ENCODE peak calls at places on chromosomes 11 and 22, in eight cellular contexts. One of them, this sample, is unnamed.

GRCh38 chr11:109018639-109019038 is 353.8 kb downstream of the DDX10 start:
- DNase-seq in tibial artery: no peak
- DNase-seq in esophagus muscularis mucosa: no peak
- DNase-seq in ovary: no peak
- DNase-seq in HL-60: no peak
- DNase-seq in breast epithelium: no peak
- DNase-seq in left ventricle myocardium inferior: no peak
- DNase-seq in stomach: no peak
- DNase-seq in this sample: no peak

GRCh38 chr11:36195496-36196346 is 93.5 kb downstream of the COMMD9 start:
- DNase-seq in tibial artery: no peak
- DNase-seq in esophagus muscularis mucosa: no peak
- DNase-seq in ovary: no peak
- DNase-seq in HL-60: no peak
- DNase-seq in breast epithelium: no peak
- DNase-seq in left ventricle myocardium inferior: no peak
- DNase-seq in stomach: no peak
- DNase-seq in this sample: no peak

GRCh38 chr22:20028855-20029549 is 8.1 kb downstream of the TANGO2 start:
- DNase-seq in tibial artery: no peak
- DNase-seq in esophagus muscularis mucosa: no peak
- DNase-seq in ovary: no peak
- DNase-seq in HL-60: no peak
- DNase-seq in breast epithelium: no peak
- DNase-seq in left ventricle myocardium inferior: no peak
- DNase-seq in stomach: no peak
- DNase-seq in this sample: no peak

GRCh38 chr22:28230682-28231081 is 311.6 kb upstream of the PITPNB start:
- DNase-seq in tibial artery: no peak
- DNase-seq in esophagus muscularis mucosa: no peak
- DNase-seq in ovary: no peak
- DNase-seq in HL-60: no peak
- DNase-seq in breast epithelium: no peak
- DNase-seq in left ventricle myocardium inferior: no peak
- DNase-seq in stomach: no peak
- DNase-seq in this sample: no peak

GRCh38 chr11:117097567-117098268 is 510 bp downstream of the SIK3 start:
- DNase-seq in tibial artery: no peak
- DNase-seq in esophagus muscularis mucosa: no peak
- DNase-seq in ovary: peak
- DNase-seq in HL-60: peak
- DNase-seq in breast epithelium: peak
- DNase-seq in left ventricle myocardium inferior: peak
- DNase-seq in stomach: peak
- DNase-seq in this sample: peak

GRCh38 chr22:49769691-49770315 is 57.9 kb downstream of the BRD1 start:
- DNase-seq in tibial artery: peak
- DNase-seq in esophagus muscularis mucosa: no peak
- DNase-seq in ovary: peak
- DNase-seq in HL-60: no peak
- DNase-seq in breast epithelium: no peak
- DNase-seq in left ventricle myocardium inferior: peak
- DNase-seq in stomach: no peak
- DNase-seq in this sample: peak

GRCh38 chr22:42074153-42074750 is at the start of gene PHETA2:
- DNase-seq in tibial artery: peak
- DNase-seq in esophagus muscularis mucosa: no peak
- DNase-seq in ovary: peak
- DNase-seq in HL-60: no peak
- DNase-seq in breast epithelium: peak
- DNase-seq in left ventricle myocardium inferior: peak
- DNase-seq in stomach: peak
- DNase-seq in this sample: peak

GRCh38 chr22:23230348-23231068 is 50.2 kb downstream of the BCR start:
- DNase-seq in tibial artery: no peak
- DNase-seq in esophagus muscularis mucosa: no peak
- DNase-seq in ovary: no peak
- DNase-seq in HL-60: no peak
- DNase-seq in breast epithelium: no peak
- DNase-seq in left ventricle myocardium inferior: no peak
- DNase-seq in stomach: no peak
- DNase-seq in this sample: peak

GRCh38 chr11:80096736-80097135 is 655.9 kb upstream of the TENM4 start:
- DNase-seq in tibial artery: no peak
- DNase-seq in esophagus muscularis mucosa: no peak
- DNase-seq in ovary: no peak
- DNase-seq in HL-60: no peak
- DNase-seq in breast epithelium: no peak
- DNase-seq in left ventricle myocardium inferior: no peak
- DNase-seq in stomach: no peak
- DNase-seq in this sample: no peak

GRCh38 chr11:19382131-19382611 is 141.4 kb upstream of the E2F8 start:
- DNase-seq in tibial artery: no peak
- DNase-seq in esophagus muscularis mucosa: no peak
- DNase-seq in ovary: no peak
- DNase-seq in HL-60: no peak
- DNase-seq in breast epithelium: no peak
- DNase-seq in left ventricle myocardium inferior: no peak
- DNase-seq in stomach: no peak
- DNase-seq in this sample: no peak

GRCh38 chr11:86623041-86623621 is 49.3 kb downstream of the ME3 start:
- DNase-seq in tibial artery: no peak
- DNase-seq in esophagus muscularis mucosa: no peak
- DNase-seq in ovary: no peak
- DNase-seq in HL-60: no peak
- DNase-seq in breast epithelium: no peak
- DNase-seq in left ventricle myocardium inferior: no peak
- DNase-seq in stomach: no peak
- DNase-seq in this sample: no peak

GRCh38 chr11:6646631-6647281 is 8.9 kb downstream of the DCHS1 start:
- DNase-seq in tibial artery: no peak
- DNase-seq in esophagus muscularis mucosa: no peak
- DNase-seq in ovary: peak
- DNase-seq in HL-60: peak
- DNase-seq in breast epithelium: no peak
- DNase-seq in left ventricle myocardium inferior: peak
- DNase-seq in stomach: no peak
- DNase-seq in this sample: no peak

DNA sequence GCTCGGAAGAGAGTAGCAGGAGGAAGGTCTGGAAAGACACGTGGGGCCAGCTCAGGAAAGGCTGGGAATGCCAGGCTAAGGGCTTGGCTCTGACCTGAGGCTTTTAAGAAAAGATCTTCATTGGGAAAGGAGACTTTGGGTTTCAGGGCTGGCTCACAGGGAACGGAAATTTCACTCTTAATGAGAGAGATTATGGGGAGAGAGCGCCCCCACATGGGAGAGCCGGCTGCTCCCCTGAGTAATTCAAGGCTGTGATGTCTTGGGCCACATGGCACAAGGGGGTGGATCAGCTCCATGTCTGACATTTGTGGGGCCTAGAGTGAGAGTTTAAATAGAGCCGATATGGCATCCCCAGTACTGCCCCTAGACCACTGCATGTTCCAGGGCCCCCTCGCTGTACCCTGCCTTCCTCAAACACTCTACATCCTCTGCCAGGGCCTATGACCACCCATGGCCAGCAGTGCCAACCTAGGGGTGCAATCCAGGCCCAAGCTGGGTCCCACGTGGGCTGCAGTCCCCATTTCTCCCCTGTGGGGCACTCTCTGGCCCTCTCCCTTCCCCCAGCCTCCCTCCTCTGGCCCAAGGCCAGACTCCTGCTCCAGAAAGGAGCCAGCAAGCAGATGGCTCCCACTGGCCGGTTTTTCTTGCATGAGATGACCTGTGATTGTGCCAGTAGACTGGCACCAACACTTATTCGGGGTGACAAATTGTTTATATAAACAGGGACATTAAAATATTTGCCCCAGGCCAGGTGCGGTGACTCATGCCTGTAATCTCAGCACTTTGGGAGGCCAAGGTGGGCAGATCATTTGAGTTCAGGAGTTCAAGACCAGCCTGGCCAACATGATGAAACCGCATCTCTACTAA is 75.2 kb downstream of the ISX start:
- DNase-seq in tibial artery: no peak
- DNase-seq in esophagus muscularis mucosa: no peak
- DNase-seq in ovary: no peak
- DNase-seq in HL-60: no peak
- DNase-seq in breast epithelium: no peak
- DNase-seq in left ventricle myocardium inferior: no peak
- DNase-seq in stomach: no peak
- DNase-seq in this sample: no peak
- TF ChIP-seq CTCF in tibial artery: no peak
- TF ChIP-seq CTCF in esophagus muscularis mucosa: no peak
- TF ChIP-seq CTCF in ovary: no peak
- TF ChIP-seq CTCF in HL-60: no peak
- TF ChIP-seq CTCF in breast epithelium: no peak
- TF ChIP-seq CTCF in left ventricle myocardium inferior: no peak
- TF ChIP-seq CTCF in stomach: no peak
- TF ChIP-seq CTCF in this sample: no peak

GRCh38 chr11:64711944-64712306 is 11.1 kb downstream of the NRXN2 start:
- DNase-seq in tibial artery: no peak
- DNase-seq in esophagus muscularis mucosa: no peak
- DNase-seq in ovary: peak
- DNase-seq in HL-60: no peak
- DNase-seq in breast epithelium: no peak
- DNase-seq in left ventricle myocardium inferior: no peak
- DNase-seq in stomach: no peak
- DNase-seq in this sample: no peak

GRCh38 chr11:64712430-64713030 is 10.5 kb downstream of the NRXN2 start:
- DNase-seq in tibial artery: no peak
- DNase-seq in esophagus muscularis mucosa: no peak
- DNase-seq in ovary: peak
- DNase-seq in HL-60: no peak
- DNase-seq in breast epithelium: no peak
- DNase-seq in left ventricle myocardium inferior: no peak
- DNase-seq in stomach: no peak
- DNase-seq in this sample: no peak

GRCh38 chr11:64713031-64713780 is 9.8 kb downstream of the NRXN2 start:
- DNase-seq in tibial artery: no peak
- DNase-seq in esophagus muscularis mucosa: no peak
- DNase-seq in ovary: peak
- DNase-seq in HL-60: no peak
- DNase-seq in breast epithelium: peak
- DNase-seq in left ventricle myocardium inferior: peak
- DNase-seq in stomach: peak
- DNase-seq in this sample: peak

GRCh38 chr11:64714664-64715063 is 8.3 kb downstream of the NRXN2 start:
- DNase-seq in tibial artery: no peak
- DNase-seq in esophagus muscularis mucosa: no peak
- DNase-seq in ovary: no peak
- DNase-seq in HL-60: no peak
- DNase-seq in breast epithelium: no peak
- DNase-seq in left ventricle myocardium inferior: no peak
- DNase-seq in stomach: no peak
- DNase-seq in this sample: no peak

GRCh38 chr11:64713781-64714363 is 9.1 kb downstream of the NRXN2 start:
- DNase-seq in tibial artery: no peak
- DNase-seq in esophagus muscularis mucosa: no peak
- DNase-seq in ovary: peak
- DNase-seq in HL-60: no peak
- DNase-seq in breast epithelium: no peak
- DNase-seq in left ventricle myocardium inferior: no peak
- DNase-seq in stomach: no peak
- DNase-seq in this sample: no peak
- H3K4me3 ChIP-seq in tibial artery: peak
- H3K4me3 ChIP-seq in esophagus muscularis mucosa: peak
- H3K4me3 ChIP-seq in ovary: no peak
- H3K4me3 ChIP-seq in HL-60: no peak
- H3K4me3 ChIP-seq in breast epithelium: peak
- H3K4me3 ChIP-seq in left ventricle myocardium inferior: peak
- H3K4me3 ChIP-seq in stomach: peak
- H3K4me3 ChIP-seq in this sample: no peak

DNA sequence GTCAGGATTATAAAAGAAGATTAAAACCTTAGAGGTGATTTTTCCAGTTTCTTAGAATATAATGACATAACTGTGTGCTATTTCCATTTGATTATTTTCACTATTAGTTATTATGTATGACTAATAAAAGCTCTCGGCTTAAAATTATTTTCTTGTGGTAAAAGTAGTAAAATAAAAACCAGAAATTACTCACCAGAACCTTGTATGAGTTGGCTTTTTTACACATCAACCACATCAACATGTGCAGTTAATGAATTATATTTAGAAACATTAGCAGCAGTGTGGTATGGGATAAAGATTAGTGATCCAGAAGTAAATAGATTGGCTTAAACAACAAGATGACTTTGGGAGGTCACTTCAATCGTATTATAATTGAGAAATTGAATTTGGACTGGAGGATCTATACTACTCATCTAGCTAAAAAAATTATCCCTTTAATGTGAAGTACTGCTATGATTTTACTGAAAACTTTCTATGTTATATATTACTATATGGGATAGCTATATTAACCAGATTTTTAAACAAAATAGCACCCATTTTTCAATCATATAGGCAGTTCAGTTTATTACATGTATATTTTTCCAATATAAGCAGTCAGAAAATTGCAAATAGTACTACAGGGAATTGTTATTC is 2.8 kb upstream of the BCO2 start:
- DNase-seq in tibial artery: no peak
- DNase-seq in esophagus muscularis mucosa: no peak
- DNase-seq in ovary: no peak
- DNase-seq in HL-60: no peak
- DNase-seq in breast epithelium: no peak
- DNase-seq in left ventricle myocardium inferior: no peak
- DNase-seq in stomach: no peak
- DNase-seq in this sample: no peak
- H3K27ac ChIP-seq in tibial artery: no peak
- H3K27ac ChIP-seq in esophagus muscularis mucosa: no peak
- H3K27ac ChIP-seq in ovary: no peak
- H3K27ac ChIP-seq in HL-60: no peak
- H3K27ac ChIP-seq in breast epithelium: no peak
- H3K27ac ChIP-seq in left ventricle myocardium inferior: peak
- H3K27ac ChIP-seq in stomach: no peak
- H3K27ac ChIP-seq in this sample: no peak

GRCh38 chr22:44186737-44187136 is 6.0 kb downstream of the PARVG start:
- DNase-seq in tibial artery: peak
- DNase-seq in esophagus muscularis mucosa: no peak
- DNase-seq in ovary: no peak
- DNase-seq in HL-60: no peak
- DNase-seq in breast epithelium: no peak
- DNase-seq in left ventricle myocardium inferior: no peak
- DNase-seq in stomach: no peak
- DNase-seq in this sample: no peak

GRCh38 chr22:44187652-44188230 is 7.0 kb downstream of the PARVG start:
- DNase-seq in tibial artery: peak
- DNase-seq in esophagus muscularis mucosa: no peak
- DNase-seq in ovary: no peak
- DNase-seq in HL-60: no peak
- DNase-seq in breast epithelium: no peak
- DNase-seq in left ventricle myocardium inferior: no peak
- DNase-seq in stomach: no peak
- DNase-seq in this sample: no peak

GRCh38 chr22:44188986-44189630 is 8.4 kb downstream of the PARVG start:
- DNase-seq in tibial artery: no peak
- DNase-seq in esophagus muscularis mucosa: no peak
- DNase-seq in ovary: no peak
- DNase-seq in HL-60: no peak
- DNase-seq in breast epithelium: peak
- DNase-seq in left ventricle myocardium inferior: no peak
- DNase-seq in stomach: no peak
- DNase-seq in this sample: no peak

GRCh38 chr22:44190381-44190976 is 9.8 kb downstream of the PARVG start:
- DNase-seq in tibial artery: no peak
- DNase-seq in esophagus muscularis mucosa: no peak
- DNase-seq in ovary: no peak
- DNase-seq in HL-60: no peak
- DNase-seq in breast epithelium: peak
- DNase-seq in left ventricle myocardium inferior: no peak
- DNase-seq in stomach: no peak
- DNase-seq in this sample: no peak

GRCh38 chr22:44188316-44188715 is 7.6 kb downstream of the PARVG start:
- DNase-seq in tibial artery: no peak
- DNase-seq in esophagus muscularis mucosa: no peak
- DNase-seq in ovary: no peak
- DNase-seq in HL-60: no peak
- DNase-seq in breast epithelium: no peak
- DNase-seq in left ventricle myocardium inferior: no peak
- DNase-seq in stomach: no peak
- DNase-seq in this sample: no peak
- TF ChIP-seq CTCF in tibial artery: no peak
- TF ChIP-seq CTCF in esophagus muscularis mucosa: no peak
- TF ChIP-seq CTCF in ovary: no peak
- TF ChIP-seq CTCF in HL-60: no peak
- TF ChIP-seq CTCF in breast epithelium: no peak
- TF ChIP-seq CTCF in left ventricle myocardium inferior: no peak
- TF ChIP-seq CTCF in stomach: no peak
- TF ChIP-seq CTCF in this sample: no peak